ENCODE peak calls at places on chromosome 1, in four cellular contexts. W, Z, K and I are unnamed samples.

GRCh38 chr1:76269175-76269574 is 194.6 kb downstream of the ST6GALNAC3 start:
- DNase-seq in W (peak), Z (peak), K (no peak), I (peak)

GRCh38 chr1:2483026-2483425 is 6.9 kb downstream of the PLCH2 start:
- DNase-seq in W (no peak), Z (no peak), K (no peak), I (no peak)

GRCh38 chr1:243791586-243792267 is 58.3 kb downstream of the AKT3 start:
- DNase-seq in W (peak), Z (no peak), K (no peak), I (no peak)

GRCh38 chr1:159786966-159787365 is 6.2 kb downstream of the DUSP23 start:
- DNase-seq in W (no peak), Z (no peak), K (no peak), I (no peak)

GRCh38 chr1:38585460-38585859 is 274.1 kb downstream of the RRAGC start:
- DNase-seq in W (no peak), Z (no peak), K (no peak), I (no peak)

GRCh38 chr1:156432109-156433018 is 63.4 kb downstream of the RHBG start:
- DNase-seq in W (no peak), Z (peak), K (no peak), I (no peak)

GRCh38 chr1:27603320-27603961 is 503 bp downstream of the AHDC1 start:
- DNase-seq in W (no peak), Z (peak), K (no peak), I (peak)

GRCh38 chr1:205581321-205581980 is 50.4 kb downstream of the ELK4 start:
- DNase-seq in W (no peak), Z (no peak), K (no peak), I (no peak)

DNA sequence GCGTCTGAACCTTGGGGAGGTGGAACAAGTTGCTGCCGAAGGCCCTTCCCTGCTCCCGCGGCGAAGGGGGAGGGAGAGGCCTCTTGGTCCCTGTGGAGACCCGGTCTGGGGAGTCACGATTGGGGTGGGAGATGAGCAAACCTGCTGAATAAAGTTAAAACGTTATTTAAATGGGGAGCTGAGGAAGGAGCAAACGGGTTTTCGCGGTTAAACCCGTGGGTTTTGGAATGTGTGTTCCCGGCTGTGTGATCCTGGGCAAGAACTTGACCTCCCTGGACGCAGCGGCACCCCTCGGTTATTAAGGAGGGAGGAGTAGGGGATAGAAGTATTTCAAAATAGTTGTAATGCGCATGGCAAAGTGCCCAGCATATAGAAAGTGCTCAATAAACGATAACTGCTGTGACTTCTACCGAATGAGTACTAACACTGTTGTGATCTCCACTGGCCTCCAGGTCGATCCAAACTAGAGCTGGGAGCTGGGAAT is 3.4 kb downstream of the FAM110D start:
- DNase-seq in W (no peak), Z (no peak), K (peak), I (no peak)
- H2AFZ ChIP-seq in W (no peak), Z (peak), K (peak), I (peak)

GRCh38 chr1:150256549-150257341 is 829 bp upstream of the CA14 start:
- DNase-seq in W (peak), Z (peak), K (no peak), I (peak)
- H3K9ac ChIP-seq in W (peak), Z (peak), K (no peak), I (no peak)

GRCh38 chr1:45913925-45914501 is 110.6 kb downstream of the MAST2 start:
- DNase-seq in W (peak), Z (no peak), K (no peak), I (no peak)
- H2AFZ ChIP-seq in W (no peak), Z (no peak), K (no peak), I (no peak)

GRCh38 chr1:204073837-204074273 is 940 bp downstream of the SOX13 start:
- DNase-seq in W (peak), Z (peak), K (peak), I (peak)
- H3K9ac ChIP-seq in W (peak), Z (no peak), K (peak), I (peak)

GRCh38 chr1:100458925-100459814 is 78.8 kb upstream of the GPR88 start:
- DNase-seq in W (peak), Z (peak), K (peak), I (peak)
- H2AFZ ChIP-seq in W (no peak), Z (no peak), K (peak), I (no peak)